ENCODE peak calls at places on chromosome 15, in four cellular contexts. J is heart left ventricle, Z is tibial nerve, X is OCI-LY7. Y is an unnamed sample.
A peak's percentile ranks its signal among the peaks of the same experiment; 100 is the strongest.

GRCh38 chr15:92810418-92811138 is 89.5 kb upstream of the CHD2 start:
- DNase-seq in J (peak; percentile 86), Z (peak; percentile 85), X (peak; percentile 91), Y (no peak)

GRCh38 chr15:82999905-83000671 is 11.4 kb downstream of the C15orf40 start:
- DNase-seq in J (no peak), Z (no peak), X (peak; percentile 70), Y (peak; percentile 20)

GRCh38 chr15:48191574-48192225 is at the start of gene CTXN2:
- DNase-seq in J (no peak), Z (no peak), X (no peak), Y (no peak)

GRCh38 chr15:31801152-31801551 is 229.2 kb upstream of the CHRNA7 start:
- DNase-seq in J (peak; percentile 73), Z (no peak), X (no peak), Y (no peak)

GRCh38 chr15:81295466-81296145 is 28.3 kb downstream of the STARD5 start:
- DNase-seq in J (no peak), Z (no peak), X (peak; percentile 45), Y (no peak)

GRCh38 chr15:70855764-70856163 is 1.8 kb upstream of the LARP6 start:
- DNase-seq in J (no peak), Z (no peak), X (no peak), Y (no peak)

GRCh38 chr15:68798695-68799094 is 22.0 kb downstream of the ANP32A start:
- DNase-seq in J (no peak), Z (no peak), X (no peak), Y (no peak)

GRCh38 chr15:74889390-74889881 is 406 bp upstream of the MPI start:
- DNase-seq in J (peak; percentile 52), Z (no peak), X (no peak), Y (no peak)

GRCh38 chr15:85764649-85765277 is 30.0 kb downstream of the KLHL25 start:
- DNase-seq in J (peak; percentile 65), Z (no peak), X (no peak), Y (no peak)

GRCh38 chr15:71651750-71652186 is 158.6 kb upstream of the NR2E3 start:
- DNase-seq in J (no peak), Z (no peak), X (peak; percentile 45), Y (no peak)

GRCh38 chr15:55247766-55248427 is 41.7 kb downstream of the RAB27A start:
- DNase-seq in J (no peak), Z (no peak), X (no peak), Y (no peak)

GRCh38 chr15:68592548-68592947 is 13.8 kb downstream of the CORO2B start:
- DNase-seq in J (peak; percentile 4), Z (no peak), X (no peak), Y (no peak)

GRCh38 chr15:68445351-68445750 is 13.4 kb upstream of the ITGA11 start:
- DNase-seq in J (no peak), Z (no peak), X (no peak), Y (no peak)

GRCh38 chr15:78432664-78433063 is 5.4 kb upstream of the IREB2 start:
- DNase-seq in J (no peak), Z (no peak), X (peak; percentile 67), Y (no peak)

GRCh38 chr15:91947370-91947769 is 93.9 kb downstream of the SLCO3A1 start:
- DNase-seq in J (no peak), Z (no peak), X (no peak), Y (no peak)

GRCh38 chr15:36742696-36743095 is 163.3 kb downstream of the CDIN1 start:
- DNase-seq in J (no peak), Z (no peak), X (no peak), Y (no peak)

GRCh38 chr15:89912145-89912673 is 543 bp downstream of the ARPIN start:
- DNase-seq in J (peak; percentile 61), Z (no peak), X (no peak), Y (no peak)

GRCh38 chr15:60752973-60753720 is 274.2 kb upstream of the ICE2 start:
- DNase-seq in J (no peak), Z (no peak), X (no peak), Y (no peak)

GRCh38 chr15:90201150-90201943 is at the start of gene SEMA4B:
- DNase-seq in J (peak; percentile 85), Z (peak; percentile 41), X (peak; percentile 86), Y (peak; percentile 76)

GRCh38 chr15:90870354-90871096 is 2.1 kb downstream of the FURIN start:
- DNase-seq in J (no peak), Z (no peak), X (peak; percentile 34), Y (peak; percentile 20)

GRCh38 chr15:98865397-98866339 is 141.9 kb downstream of the PGPEP1L start:
- DNase-seq in J (peak; percentile 84), Z (peak; percentile 76), X (peak; percentile 82), Y (peak; percentile 86)

GRCh38 chr15:59174846-59175831 is 31.5 kb upstream of the LDHAL6B start:
- DNase-seq in J (peak; percentile 61), Z (peak; percentile 28), X (peak; percentile 71), Y (peak; percentile 20)

GRCh38 chr15:57388199-57388863 is 12.0 kb downstream of the CGNL1 start:
- DNase-seq in J (no peak), Z (no peak), X (no peak), Y (no peak)

GRCh38 chr15:101113114-101114005 is 138.5 kb downstream of the CHSY1 start:
- DNase-seq in J (no peak), Z (no peak), X (no peak), Y (no peak)

GRCh38 chr15:69820819-69821218 is 276.9 kb downstream of the TLE3 start:
- DNase-seq in J (no peak), Z (no peak), X (no peak), Y (no peak)

GRCh38 chr15:88902491-88902835 is 7.1 kb upstream of the HAPLN3 start:
- DNase-seq in J (no peak), Z (no peak), X (no peak), Y (no peak)

GRCh38 chr15:80071652-80072051 is 12.2 kb downstream of the ZFAND6 start:
- DNase-seq in J (no peak), Z (no peak), X (no peak), Y (no peak)

GRCh38 chr15:80070840-80071239 is 11.4 kb downstream of the ZFAND6 start:
- DNase-seq in J (no peak), Z (no peak), X (peak; percentile 37), Y (no peak)

GRCh38 chr15:80076321-80077318 is 17.1 kb downstream of the ZFAND6 start:
- DNase-seq in J (no peak), Z (no peak), X (no peak), Y (no peak)

GRCh38 chr15:80072285-80072684 is 12.8 kb downstream of the ZFAND6 start:
- DNase-seq in J (no peak), Z (no peak), X (peak; percentile 85), Y (peak; percentile 54)

DNA sequence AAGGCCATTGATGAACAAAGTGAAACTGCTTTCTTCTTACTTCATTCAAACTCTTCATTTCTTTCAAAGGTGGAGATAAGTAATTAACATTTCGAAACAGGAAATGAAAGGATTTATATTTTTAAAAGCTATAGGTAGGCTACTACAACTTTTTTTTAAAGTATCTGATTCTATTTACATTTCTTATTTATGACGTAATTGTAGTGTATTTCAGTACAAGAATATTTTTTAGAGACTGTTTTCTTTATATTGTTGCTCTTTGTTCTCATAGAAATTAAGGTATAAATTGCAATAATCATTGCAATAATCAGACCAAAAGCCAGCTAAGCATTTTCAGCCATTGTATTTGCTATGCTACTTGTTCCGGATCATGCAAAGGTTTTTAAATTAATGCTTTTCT is 13.7 kb downstream of the ZFAND6 start:
- DNase-seq in J (no peak), Z (no peak), X (no peak), Y (no peak)
- H3K4me3 ChIP-seq in J (peak overlapping the region; percentile 51), Z (no peak overlapping the region), X (peak overlapping the region; percentile 71), Y (peak overlapping the region; percentile 40)

GRCh38 chr15:52020253-52021085 is 1.4 kb downstream of the MAPK6 start:
- DNase-seq in J (no peak), Z (no peak), X (peak; percentile 49), Y (no peak)

GRCh38 chr15:52019394-52020252 is 604 bp downstream of the MAPK6 start:
- DNase-seq in J (peak; percentile 88), Z (peak; percentile 76), X (peak; percentile 74), Y (peak; percentile 58)

GRCh38 chr15:52018693-52019393 is at the start of gene MAPK6:
- DNase-seq in J (peak; percentile 96), Z (peak; percentile 93), X (peak; percentile 94), Y (peak; percentile 91)

GRCh38 chr15:52021128-52021671 is 2.2 kb downstream of the MAPK6 start:
- DNase-seq in J (peak; percentile 43), Z (no peak), X (peak; percentile 61), Y (peak; percentile 75)

DNA sequence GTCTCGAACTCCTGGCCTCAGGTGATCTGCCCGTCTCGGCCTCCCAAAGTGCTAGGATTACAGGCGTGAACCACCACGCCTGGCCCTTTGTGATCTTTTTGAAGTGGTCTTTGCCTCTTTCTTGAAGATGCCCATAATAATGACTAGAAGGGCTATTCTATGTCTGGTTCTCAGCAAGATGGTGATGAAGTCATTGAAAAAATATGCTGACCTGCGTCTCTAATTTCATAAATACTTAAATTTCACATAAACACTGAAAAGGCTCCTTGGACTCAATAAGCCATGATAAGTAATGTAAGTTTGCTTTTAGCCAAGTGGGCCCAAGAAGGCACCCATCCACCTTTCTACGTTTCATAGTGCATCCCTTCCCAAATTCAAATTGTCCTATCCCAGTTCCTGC is 775 bp upstream of the MAPK6 start:
- DNase-seq in J (no peak), Z (no peak), X (no peak), Y (no peak)
- H3K4me3 ChIP-seq in J (no peak overlapping the region), Z (no peak overlapping the region), X (peak overlapping the region; percentile 82), Y (peak overlapping the region; percentile 91)

GRCh38 chr15:96306321-96306720 is 24.2 kb upstream of the NR2F2 start:
- DNase-seq in J (no peak), Z (no peak), X (no peak), Y (no peak)

GRCh38 chr15:96309143-96309542 is 21.4 kb upstream of the NR2F2 start:
- DNase-seq in J (no peak), Z (no peak), X (no peak), Y (no peak)

GRCh38 chr15:96311639-96312038 is 18.9 kb upstream of the NR2F2 start:
- DNase-seq in J (no peak), Z (no peak), X (no peak), Y (no peak)

GRCh38 chr15:96304839-96305238 is 25.7 kb upstream of the NR2F2 start:
- DNase-seq in J (no peak), Z (no peak), X (no peak), Y (no peak)

DNA sequence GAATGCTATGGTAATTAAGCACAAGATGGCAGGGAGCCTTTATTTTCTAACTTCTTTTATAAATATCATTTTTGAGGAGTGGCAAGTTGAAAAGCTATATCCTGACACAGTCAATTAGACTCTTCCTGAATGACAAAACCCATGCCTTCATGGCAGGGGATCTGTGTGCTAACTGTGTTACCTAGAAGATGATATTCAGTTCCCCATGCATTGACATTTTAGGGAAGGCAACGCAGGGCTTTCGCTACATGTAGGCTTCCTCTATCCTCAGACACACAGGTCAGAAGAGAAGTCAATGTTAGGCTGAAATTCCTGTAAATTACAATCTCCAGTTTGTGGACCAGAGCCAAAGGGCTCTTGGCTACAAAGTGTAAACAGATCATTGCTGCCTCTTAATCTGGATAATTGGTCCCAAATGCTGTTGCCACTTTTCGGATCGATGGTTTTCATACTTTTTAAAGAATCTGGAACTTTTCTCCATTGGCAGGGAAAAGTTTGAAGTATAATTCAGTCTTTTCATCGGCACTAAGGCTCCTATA is 22.6 kb upstream of the NR2F2 start:
- DNase-seq in J (no peak), Z (no peak), X (no peak), Y (no peak)
- H3K4me3 ChIP-seq in J (no peak overlapping the region), Z (no peak overlapping the region), X (no peak overlapping the region), Y (no peak overlapping the region)

DNA sequence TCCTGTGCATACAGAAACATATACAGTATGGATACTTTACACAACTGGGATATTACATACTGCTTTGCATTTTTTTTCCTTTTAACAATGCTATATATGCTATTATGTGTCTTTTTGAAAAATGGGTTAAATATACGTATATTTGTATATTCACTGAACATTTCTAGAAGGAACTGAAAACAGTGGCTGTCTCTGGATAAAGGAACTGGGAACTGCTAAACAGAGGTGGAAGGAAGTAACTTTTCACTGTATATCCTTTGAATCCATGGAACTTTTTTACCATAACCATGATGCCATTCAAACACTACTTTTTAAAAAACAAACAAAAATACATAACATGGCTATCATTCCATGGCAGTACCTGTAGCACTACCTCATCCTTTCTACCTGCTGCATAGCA is 1.8 kb downstream of the MTFMT start:
- DNase-seq in J (no peak), Z (no peak), X (no peak), Y (no peak)
- H3K4me3 ChIP-seq in J (peak overlapping the region; percentile 77), Z (no peak overlapping the region), X (peak overlapping the region; percentile 80), Y (no peak overlapping the region)

Y was measured in DND-41.